ENCODE peak calls at places on chromosomes 1 and 21, in ten cellular contexts. V is ovary, T is MM.1S, Q is colonic mucosa, U is lower lobe of right lung, X is keratinocyte, E is cardiac muscle cell, N is fibroblast of lung, H is left lung, R is psoas muscle. K is an unnamed sample.

GRCh38 chr1:2314297-2314802 is 77.0 kb downstream of the MORN1 start:
- DNase-seq in V (peak; percentile 82), T (no peak), Q (peak; percentile 48), U (peak; percentile 79), X (peak; percentile 15), E (peak; percentile 83), N (peak; percentile 55), H (peak; percentile 86), R (peak; percentile 83), K (peak; percentile 73)

GRCh38 chr1:60066001-60066400 is 7.6 kb downstream of the C1orf87 start:
- DNase-seq in V (no peak), T (no peak), Q (no peak), U (no peak), X (no peak), E (peak; percentile 33), N (peak; percentile 22), H (no peak), R (no peak), K (no peak)

GRCh38 chr1:186476306-186477040 is 15.6 kb upstream of the PDC start:
- DNase-seq in V (no peak), T (no peak), Q (no peak), U (no peak), X (no peak), E (peak; percentile 69), N (peak; percentile 78), H (no peak), R (no peak), K (no peak)

GRCh38 chr21:19935459-19935858 is 1062.8 kb upstream of the NCAM2 start:
- DNase-seq in V (no peak), T (no peak), Q (no peak), U (no peak), X (no peak), E (no peak), N (no peak), H (no peak), R (no peak), K (no peak)

GRCh38 chr1:60890664-60891063 is 191.7 kb upstream of the NFIA start:
- DNase-seq in V (no peak), T (no peak), Q (no peak), U (no peak), X (no peak), E (no peak), N (no peak), H (no peak), R (no peak), K (no peak)

GRCh38 chr1:96782861-96783260 is 61.3 kb downstream of the PTBP2 start:
- DNase-seq in V (no peak), T (no peak), Q (no peak), U (no peak), X (no peak), E (peak; percentile 40), N (peak; percentile 53), H (no peak), R (no peak), K (no peak)

GRCh38 chr1:41109316-41110263 is 88.1 kb upstream of the SLFNL1 start:
- DNase-seq in V (peak; percentile 54), T (no peak), Q (peak; percentile 30), U (no peak), X (peak; percentile 59), E (peak; percentile 98), N (peak; percentile 96), H (no peak), R (no peak), K (peak; percentile 39)

GRCh38 chr1:30847358-30847972 is 61.1 kb downstream of the SDC3 start:
- DNase-seq in V (peak; percentile 34), T (no peak), Q (peak; percentile 81), U (peak; percentile 80), X (no peak), E (peak; percentile 87), N (peak; percentile 82), H (peak; percentile 84), R (peak; percentile 82), K (no peak)

GRCh38 chr1:246947255-246947654 is 15.5 kb upstream of the AHCTF1 start:
- DNase-seq in V (peak; percentile 68), T (no peak), Q (peak; percentile 24), U (no peak), X (no peak), E (peak; percentile 93), N (peak; percentile 71), H (no peak), R (peak; percentile 55), K (no peak)

GRCh38 chr21:17708541-17709265 is 96.0 kb upstream of the BTG3 start:
- DNase-seq in V (no peak), T (no peak), Q (no peak), U (no peak), X (no peak), E (no peak), N (no peak), H (no peak), R (no peak), K (no peak)

GRCh38 chr1:203640117-203640516 is 13.5 kb downstream of the ATP2B4 start:
- DNase-seq in V (no peak), T (no peak), Q (no peak), U (no peak), X (no peak), E (no peak), N (no peak), H (no peak), R (no peak), K (no peak)

GRCh38 chr1:203640723-203641523 is 14.3 kb downstream of the ATP2B4 start:
- DNase-seq in V (no peak), T (no peak), Q (no peak), U (no peak), X (no peak), E (no peak), N (no peak), H (no peak), R (no peak), K (no peak)

GRCh38 chr1:203636306-203636705 is 9.7 kb downstream of the ATP2B4 start:
- DNase-seq in V (no peak), T (no peak), Q (no peak), U (no peak), X (no peak), E (no peak), N (peak; percentile 85), H (no peak), R (no peak), K (no peak)

GRCh38 chr1:203638076-203638475 is 11.4 kb downstream of the ATP2B4 start:
- DNase-seq in V (no peak), T (no peak), Q (no peak), U (no peak), X (no peak), E (no peak), N (no peak), H (no peak), R (no peak), K (no peak)

DNA sequence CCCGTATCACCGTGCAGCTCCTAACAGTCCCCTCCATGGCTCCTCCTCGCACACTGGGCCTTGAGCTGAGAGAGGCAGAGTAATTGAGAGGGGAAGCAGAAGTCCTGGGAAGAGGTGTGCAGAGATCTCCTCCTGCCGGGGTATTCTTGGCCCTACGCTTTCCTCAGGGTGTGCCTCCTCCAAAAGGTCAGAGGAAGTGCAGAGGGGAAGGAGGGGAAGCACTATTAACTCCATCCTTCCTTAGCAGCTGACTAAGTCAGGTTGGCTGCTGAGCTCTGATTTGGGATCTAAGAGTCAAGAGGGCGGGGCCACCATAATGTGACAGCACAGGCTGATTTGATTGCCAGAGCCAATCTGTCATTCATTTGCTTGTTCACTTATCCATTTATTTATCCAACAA is 12.3 kb downstream of the ATP2B4 start:
- DNase-seq in V (no peak), T (no peak), Q (no peak), U (no peak), X (no peak), E (no peak), N (no peak), H (no peak), R (no peak), K (no peak)
- H3K4me1 ChIP-seq in V (peaks cover 20% of the 10 kb centered on the region), T (no peaks in the 10 kb centered on the region), Q (peaks cover 3% of the 10 kb centered on the region), U (peaks cover 54% of the 10 kb centered on the region), X (peaks cover 55% of the 10 kb centered on the region), E (peaks cover 5% of the 10 kb centered on the region), N (peaks cover 34% of the 10 kb centered on the region), H (peaks cover 68% of the 10 kb centered on the region), R (peaks cover 27% of the 10 kb centered on the region), K (no peaks in the 10 kb centered on the region)

GRCh38 chr1:69377507-69377906 is 190.2 kb upstream of the LRRC7 start:
- DNase-seq in V (no peak), T (no peak), Q (no peak), U (no peak), X (no peak), E (no peak), N (no peak), H (no peak), R (no peak), K (no peak)
- TF ChIP-seq CTCF in V (no peak), T (no peak), Q (no peak), U (no peak), X (no peak), E (no peak), N (no peak), H (no peak), R (no peak), K (no peak)

DNA sequence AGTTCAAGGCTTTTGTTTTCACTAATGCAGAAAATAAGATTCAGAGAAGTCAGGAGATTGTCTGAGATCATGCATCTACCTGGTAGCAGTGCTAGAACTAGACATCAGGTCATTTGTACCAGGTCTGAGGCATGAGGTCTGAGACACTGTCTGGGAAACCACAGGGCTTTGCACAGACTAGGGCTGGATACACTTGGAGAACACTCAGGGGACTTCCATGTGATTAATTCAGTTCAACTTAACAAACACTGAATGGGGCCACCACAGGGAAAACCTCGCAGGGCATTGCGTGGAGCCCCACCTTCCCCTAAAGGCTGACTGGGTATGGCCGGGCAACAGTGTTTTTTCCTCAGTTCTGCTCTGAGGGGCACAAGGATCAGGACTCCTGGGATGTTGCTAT is 86.4 kb upstream of the WARS2 start:
- DNase-seq in V (no peak), T (no peak), Q (no peak), U (no peak), X (no peak), E (no peak), N (no peak), H (no peak), R (no peak), K (no peak)
- H3K4me3 ChIP-seq in V (no peak overlapping the region), T (no peak overlapping the region), Q (no peak overlapping the region), U (no peak overlapping the region), X (no peak overlapping the region), E (no peak overlapping the region), N (no peak overlapping the region), H (no peak overlapping the region), R (no peak overlapping the region), K (no peak overlapping the region)

GRCh38 chr1:111223126-111223443 is 4.4 kb upstream of the CHI3L2 start:
- DNase-seq in V (no peak), T (no peak), Q (no peak), U (no peak), X (no peak), E (no peak), N (no peak), H (no peak), R (no peak), K (no peak)

GRCh38 chr1:111227875-111228747 is 598 bp downstream of the CHI3L2 start:
- DNase-seq in V (peak; percentile 30), T (no peak), Q (no peak), U (no peak), X (no peak), E (peak; percentile 94), N (peak; percentile 94), H (no peak), R (no peak), K (no peak)

GRCh38 chr1:111227434-111227833 is at the start of gene CHI3L2:
- DNase-seq in V (no peak), T (no peak), Q (no peak), U (no peak), X (no peak), E (peak; percentile 80), N (peak; percentile 24), H (no peak), R (no peak), K (no peak)

GRCh38 chr1:111225091-111225490 is 2.4 kb upstream of the CHI3L2 start:
- DNase-seq in V (no peak), T (no peak), Q (no peak), U (no peak), X (no peak), E (no peak), N (no peak), H (no peak), R (no peak), K (no peak)

GRCh38 chr1:111225717-111226400 is 1.7 kb upstream of the CHI3L2 start:
- DNase-seq in V (no peak), T (no peak), Q (no peak), U (no peak), X (no peak), E (peak; percentile 48), N (peak; percentile 61), H (no peak), R (no peak), K (no peak)
- H3K4me1 ChIP-seq in V (peaks cover 4% of the 10 kb centered on the region), T (peaks cover 19% of the 10 kb centered on the region), Q (peaks cover 4% of the 10 kb centered on the region), U (peaks cover 60% of the 10 kb centered on the region), X (peaks cover 32% of the 10 kb centered on the region), E (no peaks in the 10 kb centered on the region), N (no peaks in the 10 kb centered on the region), H (peaks cover 57% of the 10 kb centered on the region), R (no peaks in the 10 kb centered on the region), K (peaks cover 18% of the 10 kb centered on the region)